ENCODE peak calls at places on chromosomes 5 and 9, in seven cellular contexts. T is mesendoderm, V is HCT116, D is keratinocyte, U is fibroblast of lung, C is mammary epithelial cell, K is neuronal stem cell. O is an unnamed sample.

GRCh38 chr9:98043921-98044320 is 12.6 kb upstream of the NANS start:
- DNase-seq in C (no peak), V (no peak), U (no peak), K (no peak), D (no peak), T (no peak), O (no peak)

GRCh38 chr9:128540630-128541355 is 11.6 kb upstream of the SPTAN1 start:
- DNase-seq in D (no peak), K (no peak), T (no peak), V (no peak), C (no peak), U (no peak), O (no peak)

GRCh38 chr9:91143642-91144041 is 218.1 kb downstream of the AUH start:
- DNase-seq in C (peak), D (no peak), T (no peak), V (no peak), U (no peak), K (no peak), O (no peak)

GRCh38 chr9:100111235-100111634 is 12.2 kb downstream of the INVS start:
- DNase-seq in K (no peak), D (no peak), V (no peak), T (no peak), C (peak), U (peak), O (peak)

GRCh38 chr9:35664531-35665470 is at the start of gene ARHGEF39:
- DNase-seq in C (peak), T (peak), V (peak), U (peak), K (peak), D (no peak), O (no peak)

GRCh38 chr5:56816546-56817081 is 1.3 kb downstream of the MAP3K1 start:
- DNase-seq in V (no peak), C (peak), U (peak), K (peak), D (no peak), T (peak), O (no peak)

GRCh38 chr9:127457191-127457878 is 6.0 kb downstream of the LRSAM1 start:
- DNase-seq in V (no peak), C (no peak), D (no peak), K (no peak), U (no peak), T (peak), O (no peak)

GRCh38 chr9:116713266-116713665 is 26.2 kb downstream of the TRIM32 start:
- DNase-seq in T (peak), D (no peak), K (no peak), U (no peak), C (no peak), V (no peak), O (no peak)

GRCh38 chr9:20981486-20981885 is 50.0 kb downstream of the HACD4 start:
- DNase-seq in D (no peak), C (no peak), K (no peak), T (no peak), V (no peak), U (peak), O (no peak)

GRCh38 chr5:77957-78804 is 13.8 kb upstream of the PLEKHG4B start:
- DNase-seq in T (peak), D (no peak), K (peak), C (no peak), V (peak), U (peak), O (no peak)

GRCh38 chr5:95823738-95824609 is 1.4 kb upstream of the GLRX start:
- DNase-seq in K (no peak), C (no peak), U (peak), V (peak), D (no peak), T (peak), O (no peak)

GRCh38 chr5:173396311-173396993 is 68.2 kb upstream of the STC2 start:
- DNase-seq in U (no peak), D (no peak), C (no peak), V (peak), K (no peak), T (peak), O (no peak)

GRCh38 chr5:84168841-84169240 is 215.8 kb downstream of the EDIL3 start:
- DNase-seq in D (no peak), U (no peak), C (no peak), V (no peak), K (no peak), T (no peak), O (no peak)

GRCh38 chr9:15915711-15916110 is 362.9 kb downstream of the CCDC171 start:
- DNase-seq in V (no peak), K (no peak), T (peak), U (peak), D (no peak), C (no peak), O (no peak)

GRCh38 chr5:13731229-13731628 is 213.3 kb downstream of the DNAH5 start:
- DNase-seq in U (no peak), D (no peak), V (no peak), K (no peak), T (no peak), C (no peak), O (no peak)

GRCh38 chr5:169554251-169554650 is 29.3 kb upstream of the SPDL1 start:
- DNase-seq in K (no peak), V (no peak), D (no peak), U (no peak), C (no peak), T (no peak), O (no peak)

GRCh38 chr5:57037355-57037754 is 85.4 kb upstream of the MIER3 start:
- DNase-seq in D (no peak), K (no peak), T (peak), U (no peak), C (no peak), V (peak), O (no peak)

GRCh38 chr5:142474426-142474825 is 149.6 kb upstream of the SPRY4 start:
- DNase-seq in D (peak), T (peak), C (peak), U (peak), K (no peak), V (no peak), O (no peak)

GRCh38 chr5:77851229-77852067 is 75.3 kb upstream of the TBCA start:
- DNase-seq in U (peak), C (no peak), V (no peak), D (no peak), K (peak), T (peak), O (no peak)

GRCh38 chr9:100217536-100217935 is 118.5 kb downstream of the INVS start:
- DNase-seq in C (no peak), U (no peak), T (peak), V (no peak), D (no peak), K (no peak), O (no peak)

GRCh38 chr9:82168585-82168984 is 180.0 kb downstream of the SPATA31D1 start:
- DNase-seq in U (peak), D (peak), V (no peak), C (peak), K (no peak), T (no peak), O (no peak)

GRCh38 chr9:4489919-4490704 is at the start of gene SLC1A1:
- DNase-seq in T (peak), D (no peak), C (peak), U (peak), V (peak), K (peak), O (no peak)
- H3K9ac ChIP-seq in T (peak), D (no peak), C (no peak), U (peak), V (peak), K (peak), O (peak)

DNA sequence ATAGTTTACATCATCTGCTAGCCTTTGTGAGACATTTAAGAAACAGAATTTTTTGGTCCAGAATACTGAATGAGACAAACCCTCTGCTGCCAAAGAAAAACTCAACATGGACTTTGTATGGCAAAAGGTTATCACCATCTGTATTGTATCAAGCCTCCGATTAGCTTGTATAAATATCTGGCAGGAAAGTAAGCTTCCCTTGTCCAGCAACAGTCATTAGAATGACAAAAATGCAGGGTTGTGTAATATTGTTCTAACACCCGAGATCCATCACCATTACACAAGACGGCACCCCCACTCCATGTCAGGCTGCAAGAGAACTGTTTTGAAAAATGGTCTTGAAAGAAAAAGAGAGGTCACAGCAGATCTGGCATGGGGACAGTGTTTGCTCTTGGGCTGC is 23.6 kb downstream of the SVEP1 start:
- DNase-seq in K (no peak), D (no peak), C (peak), V (no peak), T (no peak), U (peak), O (no peak)
- H3K27ac ChIP-seq in K (no peak), D (no peak), C (no peak), V (no peak), T (no peak), U (peak), O (no peak)

DNA sequence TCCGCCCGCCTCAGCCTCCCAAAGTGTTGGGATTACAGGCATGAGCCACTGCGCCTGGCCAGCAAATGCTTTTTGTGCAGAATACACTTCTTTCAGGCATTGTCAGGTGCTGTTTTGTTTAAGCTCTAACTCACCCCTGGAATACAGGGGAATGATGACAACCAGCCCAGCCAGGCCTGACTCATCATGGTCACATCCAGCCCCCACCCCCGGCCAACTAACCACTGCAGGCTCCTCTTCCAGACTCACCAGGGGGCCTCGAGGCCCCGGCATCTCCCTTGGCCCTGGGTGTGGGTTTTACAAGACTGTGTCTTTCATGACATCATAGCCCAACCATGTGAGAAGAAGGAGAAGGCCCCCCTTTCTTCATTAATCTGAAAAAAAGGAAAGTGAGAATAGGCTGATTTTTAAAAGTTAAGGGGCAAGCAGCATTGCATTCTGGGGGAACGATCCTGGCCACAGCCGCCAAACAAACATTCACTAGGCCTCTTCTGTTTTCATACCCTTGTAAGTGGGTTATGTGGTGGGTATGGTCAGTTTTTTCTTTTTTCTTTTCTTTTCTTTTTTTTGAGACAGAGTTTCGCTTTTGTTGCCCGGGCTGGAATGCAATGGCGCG is 35.6 kb downstream of the OLFML2A start:
- DNase-seq in K (peak), U (peak), C (peak), T (peak), D (no peak), V (peak), O (no peak)
- H3K9ac ChIP-seq in K (no peak), U (no peak), C (no peak), T (no peak), D (no peak), V (peak), O (no peak)

DNA sequence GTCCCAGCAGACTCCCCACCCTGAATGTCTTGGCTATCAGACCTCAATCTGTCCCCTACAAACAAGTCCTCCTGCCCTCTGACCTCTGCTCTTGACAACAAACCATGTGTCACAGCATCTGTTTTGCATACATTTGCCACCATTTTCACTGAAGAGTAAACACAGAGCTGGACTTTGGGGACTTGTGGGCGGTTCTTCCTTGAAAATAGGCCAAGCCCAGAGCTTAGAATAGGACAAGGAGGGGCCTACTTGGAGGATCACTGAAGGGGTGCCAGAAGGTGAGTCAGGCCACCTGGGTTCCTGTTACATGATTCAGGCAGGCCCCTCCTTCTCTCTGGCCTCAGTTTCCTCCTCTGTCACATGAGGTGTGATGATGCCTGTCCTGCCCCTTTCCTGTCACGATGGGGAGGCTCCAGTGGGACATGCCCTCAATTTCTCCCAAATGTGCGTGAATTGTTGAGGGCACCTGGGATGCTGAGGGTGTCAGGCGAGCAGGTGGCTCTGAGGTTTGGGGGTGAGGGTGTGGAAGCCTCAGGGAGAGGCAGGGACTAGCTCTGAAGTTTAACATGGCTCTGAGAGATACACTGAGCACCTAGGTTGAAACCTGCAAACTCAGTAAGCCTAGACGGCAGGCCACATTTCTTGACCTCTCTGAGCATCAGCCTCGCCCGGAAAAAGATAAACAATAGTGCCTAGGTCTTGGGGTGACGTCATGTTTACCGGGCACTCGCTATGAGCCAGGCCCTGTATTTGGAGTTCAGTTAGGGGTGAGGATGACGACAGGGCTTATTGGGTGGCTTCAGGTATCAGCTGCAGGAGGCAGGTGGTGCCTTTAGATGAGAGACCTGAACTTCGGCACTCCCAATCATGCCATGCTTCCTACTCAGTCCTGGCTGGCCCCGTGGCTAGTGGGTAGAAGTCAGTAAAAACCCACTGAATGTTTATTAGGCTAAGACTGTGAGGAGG is 107.6 kb upstream of the PITX1 start:
- DNase-seq in V (peak), K (no peak), U (no peak), D (no peak), C (peak), T (no peak), O (no peak)
- H3K27ac ChIP-seq in V (peak), K (no peak), U (peak), D (peak), C (peak), T (no peak), O (no peak)

DNA sequence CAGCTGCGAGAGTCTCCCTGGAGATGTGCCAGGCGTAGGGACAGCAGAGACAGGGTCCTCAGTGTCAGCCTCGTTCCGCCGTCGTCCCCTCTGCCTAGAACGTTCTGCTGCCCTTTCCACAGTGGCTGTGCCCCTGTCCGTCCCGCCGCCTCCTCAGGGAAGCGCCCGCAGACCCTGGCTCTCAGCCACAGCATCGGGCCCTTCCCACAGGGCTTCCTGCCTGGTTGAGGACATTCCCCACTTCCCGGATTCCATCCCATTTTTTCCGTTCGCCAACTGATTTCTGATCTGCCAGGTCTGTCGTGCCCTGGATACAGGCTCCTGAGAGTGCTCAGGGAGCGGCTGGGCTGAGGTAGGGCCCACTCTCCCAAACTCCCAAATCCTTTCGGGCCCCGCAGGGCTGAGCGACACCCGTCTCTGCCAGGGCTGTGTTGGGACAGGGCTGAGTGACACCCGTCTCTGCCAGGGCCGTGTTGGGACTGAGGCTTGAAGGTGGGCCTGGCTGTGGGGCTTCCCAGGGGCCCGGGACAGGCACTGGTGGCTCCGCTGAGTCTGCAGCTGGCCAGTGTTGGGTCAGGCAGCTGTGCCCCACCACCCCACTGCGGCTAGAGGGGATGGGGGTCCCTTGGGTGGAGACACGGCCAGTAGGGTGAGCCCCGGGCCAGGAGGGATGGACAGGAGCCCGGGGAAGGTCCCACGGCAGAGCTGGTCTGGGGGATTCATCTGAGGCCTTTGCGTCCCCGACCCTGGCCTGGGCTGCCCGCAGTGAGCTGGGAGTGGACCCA is 15.9 kb downstream of the DNLZ start:
- DNase-seq in T (no peak), K (no peak), U (no peak), V (no peak), D (no peak), C (peak), O (no peak)
- H3K9ac ChIP-seq in T (no peak), K (peak), U (no peak), V (no peak), D (no peak), C (no peak), O (no peak)

GRCh38 chr5:148841519-148841918 is 15.1 kb downstream of the ADRB2 start:
- DNase-seq in T (no peak), D (no peak), C (no peak), U (no peak), V (no peak), K (no peak), O (no peak)

GRCh38 chr5:148843510-148844318 is 17.3 kb downstream of the ADRB2 start:
- DNase-seq in U (no peak), T (no peak), V (no peak), K (no peak), D (no peak), C (no peak), O (no peak)

GRCh38 chr5:148839960-148840359 is 13.5 kb downstream of the ADRB2 start:
- DNase-seq in C (no peak), T (no peak), K (no peak), U (no peak), V (no peak), D (no peak), O (no peak)

GRCh38 chr5:148840531-148840930 is 14.1 kb downstream of the ADRB2 start:
- DNase-seq in V (no peak), T (no peak), K (no peak), D (no peak), U (peak), C (peak), O (no peak)

DNA sequence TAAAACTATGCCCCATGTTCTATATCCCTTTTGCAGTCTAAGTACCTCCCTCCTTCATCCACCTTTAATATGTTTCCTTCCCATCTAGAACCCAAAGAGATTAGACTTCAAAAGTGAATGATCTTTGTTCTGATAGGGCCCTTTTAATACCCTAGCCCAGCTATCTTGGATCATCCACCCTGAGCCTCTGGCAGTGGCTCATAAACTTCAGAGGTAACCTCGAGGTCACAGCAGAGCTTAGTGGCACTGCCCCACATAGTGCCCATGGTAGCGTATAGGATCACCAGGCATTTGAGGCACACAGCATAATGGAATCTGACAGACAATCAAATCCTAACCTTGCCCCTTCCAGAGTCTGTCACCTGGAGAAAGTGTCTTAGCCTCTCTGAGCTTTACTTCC is 15.8 kb downstream of the ADRB2 start:
- DNase-seq in D (no peak), C (no peak), U (no peak), K (no peak), T (no peak), V (no peak), O (no peak)
- H3K27ac ChIP-seq in D (no peak), C (no peak), U (no peak), K (no peak), T (no peak), V (no peak), O (no peak)

GRCh38 chr5:15621094-15621493 is 121.1 kb downstream of the FBXL7 start:
- DNase-seq in V (no peak), K (no peak), U (no peak), C (no peak), T (no peak), D (no peak), O (no peak)
- H3K9ac ChIP-seq in V (no peak), K (no peak), U (no peak), C (no peak), T (no peak), D (no peak), O (no peak)

DNA sequence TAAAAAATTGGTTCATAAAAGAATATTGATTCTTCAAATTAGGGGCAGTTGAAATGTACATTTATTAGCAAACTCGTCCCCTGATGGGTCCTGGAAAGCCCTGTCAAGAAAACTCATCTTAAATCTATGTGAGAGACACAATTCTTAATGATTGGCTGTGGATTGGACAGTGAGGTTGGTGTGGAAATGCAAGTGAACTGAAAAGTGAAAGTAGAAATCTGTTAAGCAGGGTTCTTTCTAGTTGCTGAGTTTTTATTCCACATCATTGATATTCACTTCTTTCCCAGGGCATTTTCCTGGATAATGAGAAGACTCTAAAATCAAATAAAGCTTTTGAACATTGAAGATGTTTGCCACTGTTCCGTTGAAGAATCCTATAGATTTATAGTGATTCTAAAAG is 292.4 kb downstream of the MAST4 start:
- DNase-seq in V (no peak), D (no peak), C (no peak), K (no peak), T (no peak), U (peak), O (no peak)
- H3K27ac ChIP-seq in V (no peak), D (peak), C (no peak), K (no peak), T (no peak), U (no peak), O (no peak)

GRCh38 chr5:179137643-179138567 is 77.7 kb downstream of the ZNF354C start:
- DNase-seq in V (no peak), T (no peak), U (no peak), K (no peak), C (no peak), D (no peak), O (no peak)
- H3K9ac ChIP-seq in V (no peak), T (no peak), U (no peak), K (peak), C (no peak), D (no peak), O (no peak)